ENCODE peak calls at places on chromosomes 2 and 18, in five cellular contexts. One of them, this sample, is unnamed.
A peak's percentile ranks its signal among the peaks of the same experiment; 100 is the strongest.

GRCh38 chr18:6793986-6794385 is 64.5 kb downstream of the ARHGAP28 start:
- DNase-seq in amniotic epithelial cell: peak; percentile 66
- DNase-seq in thoracic aorta: no peak
- DNase-seq in adipocyte: no peak
- DNase-seq in epithelial cell of esophagus: no peak
- DNase-seq in this sample: no peak

GRCh38 chr2:202377308-202377736 is 1.2 kb downstream of the BMPR2 start:
- DNase-seq in thoracic aorta: no peak
- DNase-seq in epithelial cell of esophagus: peak; percentile 15
- DNase-seq in amniotic epithelial cell: peak; percentile 29
- DNase-seq in adipocyte: peak; percentile 71
- DNase-seq in this sample: peak; percentile 72

GRCh38 chr2:107932986-107933385 is 53.3 kb upstream of the SLC5A7 start:
- DNase-seq in epithelial cell of esophagus: peak; percentile 17
- DNase-seq in amniotic epithelial cell: peak; percentile 1
- DNase-seq in thoracic aorta: no peak
- DNase-seq in adipocyte: peak; percentile 77
- DNase-seq in this sample: no peak

GRCh38 chr2:216499641-216500218 is 1.1 kb downstream of the RPL37A start:
- DNase-seq in thoracic aorta: no peak
- DNase-seq in amniotic epithelial cell: no peak
- DNase-seq in adipocyte: no peak
- DNase-seq in epithelial cell of esophagus: no peak
- DNase-seq in this sample: no peak

GRCh38 chr2:226611196-226611943 is 188.2 kb downstream of the IRS1 start:
- DNase-seq in amniotic epithelial cell: no peak
- DNase-seq in adipocyte: no peak
- DNase-seq in epithelial cell of esophagus: no peak
- DNase-seq in thoracic aorta: no peak
- DNase-seq in this sample: no peak

GRCh38 chr18:14086459-14087231 is 45.6 kb downstream of the ZNF519 start:
- DNase-seq in amniotic epithelial cell: peak; percentile 23
- DNase-seq in thoracic aorta: no peak
- DNase-seq in epithelial cell of esophagus: peak; percentile 29
- DNase-seq in adipocyte: peak; percentile 57
- DNase-seq in this sample: peak; percentile 82

GRCh38 chr18:31774477-31774785 is 13.8 kb upstream of the SLC25A52 start:
- DNase-seq in amniotic epithelial cell: no peak
- DNase-seq in adipocyte: no peak
- DNase-seq in thoracic aorta: no peak
- DNase-seq in epithelial cell of esophagus: no peak
- DNase-seq in this sample: no peak

GRCh38 chr2:239932881-239933735 is 92.0 kb downstream of the NDUFA10 start:
- DNase-seq in amniotic epithelial cell: no peak
- DNase-seq in epithelial cell of esophagus: no peak
- DNase-seq in adipocyte: no peak
- DNase-seq in thoracic aorta: no peak
- DNase-seq in this sample: no peak

GRCh38 chr18:54134053-54134452 is 90.4 kb downstream of the MBD2 start:
- DNase-seq in thoracic aorta: no peak
- DNase-seq in adipocyte: no peak
- DNase-seq in amniotic epithelial cell: no peak
- DNase-seq in epithelial cell of esophagus: peak; percentile 67
- DNase-seq in this sample: no peak

GRCh38 chr2:126793885-126794613 is 104.6 kb upstream of the TEX51 start:
- DNase-seq in amniotic epithelial cell: no peak
- DNase-seq in epithelial cell of esophagus: no peak
- DNase-seq in adipocyte: no peak
- DNase-seq in thoracic aorta: no peak
- DNase-seq in this sample: no peak

GRCh38 chr2:95552911-95553310 is 38.9 kb upstream of the TRIM43 start:
- DNase-seq in thoracic aorta: no peak
- DNase-seq in epithelial cell of esophagus: no peak
- DNase-seq in adipocyte: peak; percentile 50
- DNase-seq in amniotic epithelial cell: no peak
- DNase-seq in this sample: no peak

GRCh38 chr2:233288663-233289062 is 19.0 kb upstream of the SAG start:
- DNase-seq in thoracic aorta: no peak
- DNase-seq in epithelial cell of esophagus: no peak
- DNase-seq in amniotic epithelial cell: no peak
- DNase-seq in adipocyte: peak; percentile 15
- DNase-seq in this sample: no peak

GRCh38 chr2:36177282-36177681 is 178.3 kb upstream of the CRIM1 start:
- DNase-seq in amniotic epithelial cell: no peak
- DNase-seq in adipocyte: no peak
- DNase-seq in epithelial cell of esophagus: peak; percentile 33
- DNase-seq in thoracic aorta: no peak
- DNase-seq in this sample: no peak

GRCh38 chr2:7857904-7858303 is 824.0 kb upstream of the ID2 start:
- DNase-seq in thoracic aorta: no peak
- DNase-seq in amniotic epithelial cell: peak; percentile 51
- DNase-seq in epithelial cell of esophagus: peak; percentile 95
- DNase-seq in adipocyte: peak; percentile 44
- DNase-seq in this sample: no peak

GRCh38 chr2:176278927-176279326 is 9.7 kb downstream of the MTX2 start:
- DNase-seq in thoracic aorta: no peak
- DNase-seq in adipocyte: no peak
- DNase-seq in amniotic epithelial cell: no peak
- DNase-seq in epithelial cell of esophagus: no peak
- DNase-seq in this sample: no peak

GRCh38 chr2:121362776-121363175 is 77.8 kb upstream of the TFCP2L1 start:
- DNase-seq in adipocyte: no peak
- DNase-seq in thoracic aorta: no peak
- DNase-seq in amniotic epithelial cell: no peak
- DNase-seq in epithelial cell of esophagus: no peak
- DNase-seq in this sample: no peak

GRCh38 chr2:73827660-73828388 is 937 bp upstream of the STAMBP start:
- DNase-seq in adipocyte: no peak
- DNase-seq in epithelial cell of esophagus: no peak
- DNase-seq in thoracic aorta: no peak
- DNase-seq in amniotic epithelial cell: no peak
- DNase-seq in this sample: no peak

GRCh38 chr2:127516031-127516430 is 10.3 kb downstream of the IWS1 start:
- DNase-seq in epithelial cell of esophagus: no peak
- DNase-seq in adipocyte: no peak
- DNase-seq in amniotic epithelial cell: no peak
- DNase-seq in thoracic aorta: peak; percentile 79
- DNase-seq in this sample: no peak

GRCh38 chr2:11056614-11057013 is 98.7 kb upstream of the SLC66A3 start:
- DNase-seq in epithelial cell of esophagus: peak; percentile 74
- DNase-seq in amniotic epithelial cell: peak; percentile 97
- DNase-seq in thoracic aorta: no peak
- DNase-seq in adipocyte: peak; percentile 75
- DNase-seq in this sample: no peak

GRCh38 chr2:215942194-215942593 is 71.2 kb downstream of the MREG start:
- DNase-seq in thoracic aorta: no peak
- DNase-seq in epithelial cell of esophagus: no peak
- DNase-seq in adipocyte: no peak
- DNase-seq in amniotic epithelial cell: no peak
- DNase-seq in this sample: no peak

GRCh38 chr18:79241755-79242154 is 154.0 kb upstream of the NFATC1 start:
- DNase-seq in adipocyte: no peak
- DNase-seq in amniotic epithelial cell: no peak
- DNase-seq in thoracic aorta: no peak
- DNase-seq in epithelial cell of esophagus: no peak
- DNase-seq in this sample: peak; percentile 64

GRCh38 chr2:235267251-235267650 is 226.6 kb upstream of the AGAP1 start:
- DNase-seq in thoracic aorta: no peak
- DNase-seq in adipocyte: no peak
- DNase-seq in epithelial cell of esophagus: no peak
- DNase-seq in amniotic epithelial cell: no peak
- DNase-seq in this sample: no peak

GRCh38 chr2:64157792-64158191 is 13.6 kb upstream of the PELI1 start:
- DNase-seq in amniotic epithelial cell: peak; percentile 56
- DNase-seq in epithelial cell of esophagus: peak; percentile 75
- DNase-seq in adipocyte: peak; percentile 67
- DNase-seq in thoracic aorta: no peak
- DNase-seq in this sample: no peak

GRCh38 chr2:72934683-72935610 is 17.6 kb downstream of the EMX1 start:
- DNase-seq in thoracic aorta: no peak
- DNase-seq in amniotic epithelial cell: no peak
- DNase-seq in epithelial cell of esophagus: peak; percentile 98
- DNase-seq in adipocyte: no peak
- DNase-seq in this sample: no peak

GRCh38 chr2:62939735-62940491 is 110.7 kb upstream of the OTX1 start:
- DNase-seq in thoracic aorta: no peak
- DNase-seq in epithelial cell of esophagus: peak; percentile 95
- DNase-seq in adipocyte: peak; percentile 62
- DNase-seq in amniotic epithelial cell: peak; percentile 90
- DNase-seq in this sample: no peak

GRCh38 chr2:109481196-109481555 is 132.6 kb downstream of the SEPTIN10 start:
- DNase-seq in adipocyte: no peak
- DNase-seq in amniotic epithelial cell: no peak
- DNase-seq in epithelial cell of esophagus: no peak
- DNase-seq in thoracic aorta: no peak
- DNase-seq in this sample: no peak

GRCh38 chr2:37342636-37343211 is 1.7 kb upstream of the QPCT start:
- DNase-seq in amniotic epithelial cell: no peak
- DNase-seq in adipocyte: no peak
- DNase-seq in thoracic aorta: no peak
- DNase-seq in epithelial cell of esophagus: no peak
- DNase-seq in this sample: no peak

GRCh38 chr18:24181806-24182205 is 42.9 kb downstream of the CABYR start:
- DNase-seq in thoracic aorta: no peak
- DNase-seq in adipocyte: peak; percentile 19
- DNase-seq in epithelial cell of esophagus: peak; percentile 53
- DNase-seq in amniotic epithelial cell: peak; percentile 34
- DNase-seq in this sample: no peak

GRCh38 chr18:49017813-49018552 is 67.2 kb upstream of the SMAD7 start:
- DNase-seq in thoracic aorta: no peak
- DNase-seq in epithelial cell of esophagus: no peak
- DNase-seq in amniotic epithelial cell: no peak
- DNase-seq in adipocyte: no peak
- DNase-seq in this sample: no peak

This sample was measured in retina.